ENCODE peak calls at places on chromosomes 7 and 10, in eight cellular contexts. One of them, this sample, is unnamed.
A peak's percentile ranks its signal among the peaks of the same experiment; 100 is the strongest.

GRCh38 chr10:100987685-100988049 is 324 bp downstream of the TWNK start:
- DNase-seq in HepG2: no peak
- DNase-seq in IMR-90: no peak
- DNase-seq in transverse colon: no peak
- DNase-seq in cardiac muscle cell: no peak
- DNase-seq in stomach: no peak
- DNase-seq in spleen: no peak
- DNase-seq in AG10803: no peak
- DNase-seq in this sample: no peak

GRCh38 chr7:31873816-31874597 is 187.0 kb downstream of the PPP1R17 start:
- DNase-seq in HepG2: no peak
- DNase-seq in IMR-90: no peak
- DNase-seq in transverse colon: no peak
- DNase-seq in cardiac muscle cell: no peak
- DNase-seq in stomach: no peak
- DNase-seq in spleen: no peak
- DNase-seq in AG10803: no peak
- DNase-seq in this sample: no peak

GRCh38 chr10:13711281-13711680 is 124.5 kb downstream of the PRPF18 start:
- DNase-seq in HepG2: no peak
- DNase-seq in IMR-90: no peak
- DNase-seq in transverse colon: no peak
- DNase-seq in cardiac muscle cell: no peak
- DNase-seq in stomach: no peak
- DNase-seq in spleen: no peak
- DNase-seq in AG10803: no peak
- DNase-seq in this sample: no peak

GRCh38 chr7:86913709-86914108 is 145.7 kb downstream of the ELAPOR2 start:
- DNase-seq in HepG2: no peak
- DNase-seq in IMR-90: peak; percentile 3
- DNase-seq in transverse colon: no peak
- DNase-seq in cardiac muscle cell: no peak
- DNase-seq in stomach: no peak
- DNase-seq in spleen: no peak
- DNase-seq in AG10803: peak; percentile 93
- DNase-seq in this sample: no peak

GRCh38 chr10:74058658-74059057 is 60.7 kb downstream of the VCL start:
- DNase-seq in HepG2: peak; percentile 37
- DNase-seq in IMR-90: no peak
- DNase-seq in transverse colon: no peak
- DNase-seq in cardiac muscle cell: peak; percentile 52
- DNase-seq in stomach: no peak
- DNase-seq in spleen: no peak
- DNase-seq in AG10803: peak; percentile 29
- DNase-seq in this sample: no peak

GRCh38 chr7:28378574-28379149 is 33.7 kb upstream of the CREB5 start:
- DNase-seq in HepG2: no peak
- DNase-seq in IMR-90: peak; percentile 34
- DNase-seq in transverse colon: no peak
- DNase-seq in cardiac muscle cell: no peak
- DNase-seq in stomach: no peak
- DNase-seq in spleen: no peak
- DNase-seq in AG10803: no peak
- DNase-seq in this sample: peak; percentile 53

GRCh38 chr10:11272915-11273389 is 255.3 kb downstream of the CELF2 start:
- DNase-seq in HepG2: no peak
- DNase-seq in IMR-90: no peak
- DNase-seq in transverse colon: no peak
- DNase-seq in cardiac muscle cell: no peak
- DNase-seq in stomach: no peak
- DNase-seq in spleen: no peak
- DNase-seq in AG10803: no peak
- DNase-seq in this sample: no peak

GRCh38 chr10:112605063-112605462 is 158.0 kb downstream of the VTI1A start:
- DNase-seq in HepG2: no peak
- DNase-seq in IMR-90: no peak
- DNase-seq in transverse colon: no peak
- DNase-seq in cardiac muscle cell: no peak
- DNase-seq in stomach: no peak
- DNase-seq in spleen: no peak
- DNase-seq in AG10803: no peak
- DNase-seq in this sample: no peak

GRCh38 chr7:1819258-1819841 is 149.3 kb downstream of the ELFN1 start:
- DNase-seq in HepG2: no peak
- DNase-seq in IMR-90: no peak
- DNase-seq in transverse colon: no peak
- DNase-seq in cardiac muscle cell: no peak
- DNase-seq in stomach: peak; percentile 22
- DNase-seq in spleen: peak; percentile 73
- DNase-seq in AG10803: no peak
- DNase-seq in this sample: no peak

GRCh38 chr7:1843271-1843861 is 173.3 kb downstream of the ELFN1 start:
- DNase-seq in HepG2: no peak
- DNase-seq in IMR-90: peak; percentile 12
- DNase-seq in transverse colon: no peak
- DNase-seq in cardiac muscle cell: peak; percentile 75
- DNase-seq in stomach: no peak
- DNase-seq in spleen: peak; percentile 53
- DNase-seq in AG10803: peak; percentile 36
- DNase-seq in this sample: no peak

GRCh38 chr10:99569253-99569939 is 36.7 kb downstream of the NKX2-3 start:
- DNase-seq in HepG2: no peak
- DNase-seq in IMR-90: no peak
- DNase-seq in transverse colon: no peak
- DNase-seq in cardiac muscle cell: no peak
- DNase-seq in stomach: no peak
- DNase-seq in spleen: no peak
- DNase-seq in AG10803: no peak
- DNase-seq in this sample: no peak

GRCh38 chr10:119658274-119658673 is 7.1 kb downstream of the BAG3 start:
- DNase-seq in HepG2: peak; percentile 63
- DNase-seq in IMR-90: peak; percentile 94
- DNase-seq in transverse colon: peak; percentile 70
- DNase-seq in cardiac muscle cell: peak; percentile 49
- DNase-seq in stomach: peak; percentile 85
- DNase-seq in spleen: no peak
- DNase-seq in AG10803: peak; percentile 87
- DNase-seq in this sample: no peak

GRCh38 chr7:55641811-55642210 is 69.5 kb upstream of the VOPP1 start:
- DNase-seq in HepG2: no peak
- DNase-seq in IMR-90: no peak
- DNase-seq in transverse colon: no peak
- DNase-seq in cardiac muscle cell: no peak
- DNase-seq in stomach: no peak
- DNase-seq in spleen: no peak
- DNase-seq in AG10803: peak; percentile 4
- DNase-seq in this sample: no peak

GRCh38 chr7:27151341-27151944 is 940 bp downstream of the HOXA3 start:
- DNase-seq in HepG2: no peak
- DNase-seq in IMR-90: no peak
- DNase-seq in transverse colon: no peak
- DNase-seq in cardiac muscle cell: no peak
- DNase-seq in stomach: no peak
- DNase-seq in spleen: peak; percentile 79
- DNase-seq in AG10803: no peak
- DNase-seq in this sample: no peak

GRCh38 chr7:97145068-97145467 is 27.6 kb downstream of the SDHAF3 start:
- DNase-seq in HepG2: peak; percentile 32
- DNase-seq in IMR-90: peak; percentile 52
- DNase-seq in transverse colon: no peak
- DNase-seq in cardiac muscle cell: no peak
- DNase-seq in stomach: no peak
- DNase-seq in spleen: no peak
- DNase-seq in AG10803: peak; percentile 48
- DNase-seq in this sample: peak; percentile 4

GRCh38 chr7:918441-919113 is 35.9 kb downstream of the ADAP1 start:
- DNase-seq in HepG2: no peak
- DNase-seq in IMR-90: no peak
- DNase-seq in transverse colon: peak; percentile 7
- DNase-seq in cardiac muscle cell: no peak
- DNase-seq in stomach: no peak
- DNase-seq in spleen: peak; percentile 67
- DNase-seq in AG10803: no peak
- DNase-seq in this sample: no peak

GRCh38 chr7:106039486-106040060 is 72.5 kb downstream of the SYPL1 start:
- DNase-seq in HepG2: no peak
- DNase-seq in IMR-90: peak; percentile 92
- DNase-seq in transverse colon: peak; percentile 26
- DNase-seq in cardiac muscle cell: peak; percentile 42
- DNase-seq in stomach: no peak
- DNase-seq in spleen: no peak
- DNase-seq in AG10803: peak; percentile 92
- DNase-seq in this sample: no peak

GRCh38 chr7:18829518-18830252 is 287.8 kb downstream of the TWIST1 start:
- DNase-seq in HepG2: no peak
- DNase-seq in IMR-90: peak; percentile 68
- DNase-seq in transverse colon: no peak
- DNase-seq in cardiac muscle cell: no peak
- DNase-seq in stomach: no peak
- DNase-seq in spleen: no peak
- DNase-seq in AG10803: peak; percentile 81
- DNase-seq in this sample: no peak

GRCh38 chr10:32055478-32056135 is 618 bp downstream of the KIF5B start:
- DNase-seq in HepG2: peak; percentile 43
- DNase-seq in IMR-90: peak; percentile 41
- DNase-seq in transverse colon: peak; percentile 74
- DNase-seq in cardiac muscle cell: peak; percentile 88
- DNase-seq in stomach: peak; percentile 64
- DNase-seq in spleen: peak; percentile 94
- DNase-seq in AG10803: peak; percentile 58
- DNase-seq in this sample: no peak
- TF ChIP-seq CTCF in HepG2: peak; percentile 30
- TF ChIP-seq CTCF in IMR-90: no peak
- TF ChIP-seq CTCF in transverse colon: peak; percentile 44
- TF ChIP-seq CTCF in cardiac muscle cell: peak; percentile 20
- TF ChIP-seq CTCF in stomach: no peak
- TF ChIP-seq CTCF in spleen: no peak
- TF ChIP-seq CTCF in AG10803: peak; percentile 29
- TF ChIP-seq CTCF in this sample: peak; percentile 19

GRCh38 chr7:135147341-135147898 is 452 bp upstream of the TMEM140 start:
- DNase-seq in HepG2: no peak
- DNase-seq in IMR-90: peak; percentile 37
- DNase-seq in transverse colon: no peak
- DNase-seq in cardiac muscle cell: no peak
- DNase-seq in stomach: no peak
- DNase-seq in spleen: no peak
- DNase-seq in AG10803: peak; percentile 49
- DNase-seq in this sample: peak; percentile 52
- H3K4me3 ChIP-seq in HepG2: peak overlapping the region; percentile 71
- H3K4me3 ChIP-seq in IMR-90: peak overlapping the region; percentile 38
- H3K4me3 ChIP-seq in transverse colon: peak overlapping the region; percentile 16
- H3K4me3 ChIP-seq in cardiac muscle cell: no peak overlapping the region
- H3K4me3 ChIP-seq in stomach: peak overlapping the region; percentile 52
- H3K4me3 ChIP-seq in spleen: peak overlapping the region; percentile 55
- H3K4me3 ChIP-seq in AG10803: peak overlapping the region; percentile 72
- H3K4me3 ChIP-seq in this sample: peak overlapping the region; percentile 67

GRCh38 chr7:7889791-7890568 is 78.6 kb upstream of the GLCCI1 start:
- DNase-seq in HepG2: no peak
- DNase-seq in IMR-90: peak; percentile 17
- DNase-seq in transverse colon: no peak
- DNase-seq in cardiac muscle cell: no peak
- DNase-seq in stomach: no peak
- DNase-seq in spleen: no peak
- DNase-seq in AG10803: no peak
- DNase-seq in this sample: no peak
- TF ChIP-seq CTCF in HepG2: no peak
- TF ChIP-seq CTCF in IMR-90: no peak
- TF ChIP-seq CTCF in transverse colon: no peak
- TF ChIP-seq CTCF in cardiac muscle cell: no peak
- TF ChIP-seq CTCF in stomach: no peak
- TF ChIP-seq CTCF in spleen: no peak
- TF ChIP-seq CTCF in AG10803: no peak
- TF ChIP-seq CTCF in this sample: no peak

DNA sequence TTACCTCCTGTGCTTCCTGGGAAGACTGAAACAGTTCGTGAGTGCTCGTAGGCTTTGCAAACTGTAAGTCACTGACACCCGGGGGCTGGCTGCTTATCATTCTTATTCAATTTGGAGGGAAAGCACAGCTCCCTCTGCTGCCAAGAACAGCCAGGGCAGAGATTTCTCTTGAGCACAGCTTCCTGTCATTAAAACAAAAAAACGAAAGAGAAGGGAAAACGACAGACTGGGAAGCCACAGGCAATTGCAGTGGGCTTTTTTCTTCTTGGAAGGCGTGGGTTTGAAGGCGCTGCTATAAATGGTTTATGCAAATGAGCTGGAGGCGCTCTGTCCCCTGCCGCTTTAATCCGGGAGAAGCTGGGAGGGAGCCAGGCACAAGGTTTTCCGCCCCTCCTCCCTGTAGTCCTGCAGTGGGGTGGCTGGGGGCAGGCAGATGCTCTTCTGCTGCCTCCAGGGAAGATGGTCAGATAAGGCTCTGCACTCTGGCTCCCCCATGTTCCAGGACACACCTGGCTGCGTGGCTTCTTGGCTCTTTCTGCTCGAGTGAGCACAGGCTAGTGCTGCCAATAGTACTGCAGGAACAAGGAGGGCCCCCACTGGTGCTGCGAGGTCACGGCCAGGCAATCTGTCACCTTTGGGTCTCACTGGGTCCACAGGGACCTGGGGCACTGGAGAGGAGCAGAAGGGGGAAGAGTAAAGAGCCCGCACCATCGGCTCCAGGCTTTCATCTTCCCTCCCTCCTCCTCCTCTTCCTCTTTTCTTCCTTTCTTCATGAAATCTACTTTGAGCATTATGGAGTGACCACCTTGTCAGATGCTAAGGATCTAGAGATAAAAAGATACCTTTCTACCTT is 49.5 kb downstream of the NEURL1 start:
- DNase-seq in HepG2: peak; percentile 14
- DNase-seq in IMR-90: peak; percentile 49
- DNase-seq in transverse colon: peak; percentile 41
- DNase-seq in cardiac muscle cell: peak; percentile 49
- DNase-seq in stomach: peak; percentile 40
- DNase-seq in spleen: peak; percentile 64
- DNase-seq in AG10803: peak; percentile 38
- DNase-seq in this sample: no peak
- H3K4me3 ChIP-seq in HepG2: no peak overlapping the region
- H3K4me3 ChIP-seq in IMR-90: peak overlapping the region; percentile 39
- H3K4me3 ChIP-seq in transverse colon: peak overlapping the region; percentile 14
- H3K4me3 ChIP-seq in cardiac muscle cell: peak overlapping the region; percentile 12
- H3K4me3 ChIP-seq in stomach: peak overlapping the region; percentile 46
- H3K4me3 ChIP-seq in spleen: peak overlapping the region; percentile 26
- H3K4me3 ChIP-seq in AG10803: peak overlapping the region; percentile 50
- H3K4me3 ChIP-seq in this sample: peak overlapping the region; percentile 5

This sample was measured in epithelial cell of proximal tubule.